ENCODE peak calls at places on chromosomes 13 and 19, in seven cellular contexts. T, F, D, R, Q, U and C are unnamed samples.

GRCh38 chr19:44512326-44513298 is 12.3 kb upstream of the ZNF180 start:
- DNase-seq in T (no peak), F (peak; percentile 58), D (peak; percentile 26), R (no peak), Q (peak; percentile 80), U (no peak), C (no peak)

GRCh38 chr13:39968646-39969475 is 313.4 kb downstream of the COG6 start:
- DNase-seq in T (no peak), F (no peak), D (no peak), R (no peak), Q (no peak), U (no peak), C (no peak)

GRCh38 chr13:29457299-29457698 is 138.2 kb downstream of the SLC7A1 start:
- DNase-seq in T (no peak), F (peak; percentile 79), D (no peak), R (no peak), Q (no peak), U (no peak), C (no peak)

GRCh38 chr13:87398047-87398446 is 273.1 kb upstream of the SLITRK5 start:
- DNase-seq in T (no peak), F (no peak), D (no peak), R (no peak), Q (no peak), U (no peak), C (no peak)

GRCh38 chr19:55086730-55087541 is 11.3 kb downstream of the EPS8L1 start:
- DNase-seq in T (peak; percentile 84), F (peak; percentile 91), D (peak; percentile 96), R (peak; percentile 89), Q (peak; percentile 98), U (peak; percentile 84), C (peak; percentile 82)

GRCh38 chr19:16541526-16542044 is 652 bp downstream of the CHERP start:
- DNase-seq in T (no peak), F (peak; percentile 11), D (peak; percentile 38), R (no peak), Q (no peak), U (no peak), C (no peak)

GRCh38 chr13:37910790-37911189 is 41.2 kb upstream of the TRPC4 start:
- DNase-seq in T (no peak), F (no peak), D (no peak), R (no peak), Q (no peak), U (no peak), C (no peak)

GRCh38 chr19:3407556-3408516 is 41.5 kb downstream of the NFIC start:
- DNase-seq in T (no peak), F (no peak), D (no peak), R (no peak), Q (no peak), U (no peak), C (no peak)

GRCh38 chr13:38265135-38265497 is 84.5 kb upstream of the UFM1 start:
- DNase-seq in T (no peak), F (no peak), D (no peak), R (no peak), Q (no peak), U (peak; percentile 27), C (no peak)

GRCh38 chr13:80382576-80382975 is 41.6 kb upstream of the SPRY2 start:
- DNase-seq in T (no peak), F (no peak), D (no peak), R (no peak), Q (no peak), U (no peak), C (no peak)

GRCh38 chr13:23350009-23350408 is 83.5 kb downstream of the SACS start:
- DNase-seq in T (no peak), F (no peak), D (no peak), R (no peak), Q (no peak), U (no peak), C (no peak)

GRCh38 chr13:97142452-97142851 is 79.7 kb upstream of the MBNL2 start:
- DNase-seq in T (no peak), F (no peak), D (peak; percentile 27), R (no peak), Q (peak; percentile 52), U (peak; percentile 56), C (no peak)

GRCh38 chr19:17601683-17602082 is 46.2 kb downstream of the COLGALT1 start:
- DNase-seq in T (no peak), F (no peak), D (no peak), R (no peak), Q (no peak), U (no peak), C (no peak)

GRCh38 chr19:55446060-55446459 is 3.0 kb upstream of the SHISA7 start:
- DNase-seq in T (no peak), F (no peak), D (no peak), R (no peak), Q (no peak), U (no peak), C (no peak)

GRCh38 chr13:38180100-38180499 is 169.6 kb upstream of the UFM1 start:
- DNase-seq in T (no peak), F (peak; percentile 2), D (no peak), R (no peak), Q (no peak), U (no peak), C (no peak)

DNA sequence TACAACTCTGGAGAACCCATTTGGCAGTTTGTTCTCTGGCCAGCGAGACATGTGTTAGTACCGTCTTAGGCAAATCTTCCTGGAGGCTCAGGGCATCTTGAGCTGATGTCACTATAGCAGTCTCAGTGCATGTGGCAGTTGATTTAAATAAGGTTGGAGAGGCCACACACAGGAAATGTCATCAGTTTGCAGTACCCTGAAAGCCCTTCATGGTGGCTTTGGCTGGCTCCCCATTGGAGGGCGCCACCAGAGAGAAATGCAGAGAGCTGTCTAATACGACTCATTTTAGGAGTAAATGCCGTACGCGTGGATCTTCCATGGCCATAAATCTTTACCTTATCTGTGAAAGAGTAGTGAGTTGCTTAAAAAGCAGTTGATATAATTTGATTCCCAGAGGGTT is 163.1 kb downstream of the STK24 start:
- DNase-seq in T (no peak), F (no peak), D (no peak), R (no peak), Q (no peak), U (no peak), C (no peak)
- TF ChIP-seq CTCF in T (no peak), F (no peak), D (no peak), R (no peak), Q (peak; percentile 39), U (no peak), C (no peak)

GRCh38 chr13:46622013-46622917 is 69.3 kb downstream of the LRCH1 start:
- DNase-seq in T (no peak), F (no peak), D (no peak), R (no peak), Q (no peak), U (no peak), C (no peak)
- TF ChIP-seq CTCF in T (no peak), F (no peak), D (no peak), R (no peak), Q (no peak), U (no peak), C (no peak)

DNA sequence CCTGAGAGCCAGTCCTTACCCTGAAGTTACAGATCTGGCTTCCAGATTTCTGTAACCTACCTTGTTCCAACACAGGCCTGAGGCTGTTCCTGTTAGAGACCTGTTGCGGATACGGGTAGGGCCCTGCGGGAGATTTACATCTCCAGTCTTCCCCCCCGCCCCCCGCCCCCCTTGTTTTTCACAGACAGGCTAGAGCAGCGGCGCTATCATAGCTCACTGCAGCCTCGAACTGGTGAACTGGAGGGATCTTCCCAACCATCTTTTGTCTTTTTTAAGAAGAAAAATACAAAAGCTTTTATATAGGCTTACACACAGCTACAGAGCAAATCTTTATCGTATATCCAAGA is 10.6 kb upstream of the CEACAM21 start:
- DNase-seq in T (no peak), F (no peak), D (peak; percentile 23), R (no peak), Q (no peak), U (no peak), C (no peak)
- TF ChIP-seq CTCF in T (no peak), F (no peak), D (no peak), R (no peak), Q (no peak), U (no peak), C (no peak)

GRCh38 chr19:6236310-6237291 is 43.2 kb downstream of the MLLT1 start:
- DNase-seq in T (peak; percentile 41), F (no peak), D (no peak), R (peak; percentile 63), Q (no peak), U (peak; percentile 99), C (no peak)
- TF ChIP-seq CTCF in T (no peak), F (no peak), D (no peak), R (no peak), Q (peak; percentile 20), U (no peak), C (no peak)